ENCODE peak calls at places on chromosomes 3 and 15, in seven cellular contexts. N is HCT116, K is GM12878, C is HepG2, X is SK-N-SH, S is H1, M is K562. F is an unnamed sample.

GRCh38 chr15:43775411-43775965 is 1.3 kb downstream of the ELL3 start:
- DNase-seq in N (peak), K (no peak), C (peak), X (peak), S (peak), M (no peak), F (peak)

GRCh38 chr15:96327155-96327741 is 3.3 kb upstream of the NR2F2 start:
- DNase-seq in N (peak), K (peak), C (peak), X (peak), S (no peak), M (peak), F (no peak)

GRCh38 chr3:15983693-15984092 is 185.9 kb upstream of the ANKRD28 start:
- DNase-seq in N (no peak), K (no peak), C (no peak), X (no peak), S (no peak), M (no peak), F (no peak)

GRCh38 chr3:22245817-22246583 is 495.0 kb upstream of the ZNF385D start:
- DNase-seq in N (no peak), K (no peak), C (no peak), X (no peak), S (no peak), M (no peak), F (no peak)

GRCh38 chr3:132444333-132444732 is 27.0 kb downstream of the DNAJC13 start:
- DNase-seq in N (no peak), K (no peak), C (no peak), X (no peak), S (no peak), M (no peak), F (no peak)

GRCh38 chr15:72239652-72240051 is 8.7 kb upstream of the PKM start:
- DNase-seq in N (no peak), K (no peak), C (no peak), X (no peak), S (no peak), M (no peak), F (no peak)

GRCh38 chr15:51642696-51643095 is 20.1 kb upstream of the DMXL2 start:
- DNase-seq in N (no peak), K (no peak), C (no peak), X (no peak), S (no peak), M (no peak), F (no peak)

GRCh38 chr3:180680097-180680430 is 775 bp upstream of the CCDC39 start:
- DNase-seq in N (no peak), K (no peak), C (no peak), X (peak), S (no peak), M (no peak), F (peak)

GRCh38 chr3:184658223-184658860 is 53.5 kb downstream of the MAGEF1 start:
- DNase-seq in N (no peak), K (no peak), C (no peak), X (no peak), S (no peak), M (no peak), F (no peak)

GRCh38 chr3:86785381-86785780 is 205.6 kb downstream of the VGLL3 start:
- DNase-seq in N (no peak), K (no peak), C (no peak), X (no peak), S (no peak), M (no peak), F (no peak)

GRCh38 chr3:179825527-179826246 is 172.8 kb downstream of the USP13 start:
- DNase-seq in N (no peak), K (no peak), C (no peak), X (peak), S (no peak), M (no peak), F (no peak)

GRCh38 chr15:69300129-69300588 is 1.4 kb downstream of the PAQR5 start:
- DNase-seq in N (no peak), K (no peak), C (no peak), X (no peak), S (no peak), M (no peak), F (no peak)

GRCh38 chr3:45064512-45065372 is 38.6 kb downstream of the CLEC3B start:
- DNase-seq in N (peak), K (no peak), C (no peak), X (no peak), S (no peak), M (peak), F (no peak)

GRCh38 chr15:60363024-60363674 is 34.6 kb downstream of the ANXA2 start:
- DNase-seq in N (no peak), K (no peak), C (no peak), X (peak), S (no peak), M (no peak), F (no peak)

GRCh38 chr3:8891774-8892173 is 71.5 kb downstream of the RAD18 start:
- DNase-seq in N (no peak), K (no peak), C (no peak), X (no peak), S (no peak), M (no peak), F (no peak)

DNA sequence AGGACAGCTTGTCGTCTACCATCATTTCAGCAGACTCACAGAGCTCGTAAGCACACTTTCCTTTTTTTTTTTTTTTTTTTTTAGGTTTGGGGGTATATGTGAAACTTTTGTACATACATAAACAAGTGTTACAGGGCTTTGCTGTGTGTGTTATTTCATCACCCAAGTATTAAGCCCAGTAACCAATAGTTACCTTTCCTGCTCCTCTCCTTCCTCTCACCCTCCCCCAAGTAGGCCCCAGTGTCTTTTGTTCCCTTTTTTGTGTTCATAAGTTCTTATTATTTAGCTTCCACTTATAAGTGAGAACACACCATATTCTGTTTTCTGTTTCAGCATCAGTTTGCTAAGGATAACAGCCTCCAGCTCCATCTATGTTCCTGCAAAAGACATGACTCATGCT is 746.8 kb downstream of the GRM7 start:
- DNase-seq in N (no peak), K (no peak), C (no peak), X (no peak), S (no peak), M (no peak), F (no peak)
- TF ChIP-seq POLR2AphosphoS5 in N (no peak), K (no peak), C (no peak), X (no peak), S (no peak), M (no peak), F (no peak)

DNA sequence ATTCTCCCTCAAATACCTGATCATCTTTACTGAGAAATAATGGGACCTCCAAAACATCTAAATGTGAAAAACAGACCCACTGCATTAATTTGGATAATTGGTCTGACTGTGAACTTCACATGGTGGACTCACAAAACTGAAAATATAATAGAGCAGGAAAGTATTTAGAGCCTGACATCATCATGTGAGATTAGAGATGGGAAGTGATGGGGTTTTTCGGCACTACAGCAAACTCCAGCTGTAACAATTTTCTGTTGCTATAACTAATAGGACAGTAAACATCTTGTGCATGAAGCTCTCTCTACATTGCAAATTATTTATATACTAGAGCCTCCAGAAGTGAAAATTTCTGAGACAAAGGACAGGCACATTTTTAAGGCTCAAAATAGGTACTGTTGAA is 32.2 kb downstream of the VEPH1 start:
- DNase-seq in N (no peak), K (no peak), C (no peak), X (no peak), S (no peak), M (no peak), F (no peak)
- TF ChIP-seq SIN3A in N (no peak), K (no peak), C (no peak), X (no peak), S (no peak), M (no peak), F (no peak)

DNA sequence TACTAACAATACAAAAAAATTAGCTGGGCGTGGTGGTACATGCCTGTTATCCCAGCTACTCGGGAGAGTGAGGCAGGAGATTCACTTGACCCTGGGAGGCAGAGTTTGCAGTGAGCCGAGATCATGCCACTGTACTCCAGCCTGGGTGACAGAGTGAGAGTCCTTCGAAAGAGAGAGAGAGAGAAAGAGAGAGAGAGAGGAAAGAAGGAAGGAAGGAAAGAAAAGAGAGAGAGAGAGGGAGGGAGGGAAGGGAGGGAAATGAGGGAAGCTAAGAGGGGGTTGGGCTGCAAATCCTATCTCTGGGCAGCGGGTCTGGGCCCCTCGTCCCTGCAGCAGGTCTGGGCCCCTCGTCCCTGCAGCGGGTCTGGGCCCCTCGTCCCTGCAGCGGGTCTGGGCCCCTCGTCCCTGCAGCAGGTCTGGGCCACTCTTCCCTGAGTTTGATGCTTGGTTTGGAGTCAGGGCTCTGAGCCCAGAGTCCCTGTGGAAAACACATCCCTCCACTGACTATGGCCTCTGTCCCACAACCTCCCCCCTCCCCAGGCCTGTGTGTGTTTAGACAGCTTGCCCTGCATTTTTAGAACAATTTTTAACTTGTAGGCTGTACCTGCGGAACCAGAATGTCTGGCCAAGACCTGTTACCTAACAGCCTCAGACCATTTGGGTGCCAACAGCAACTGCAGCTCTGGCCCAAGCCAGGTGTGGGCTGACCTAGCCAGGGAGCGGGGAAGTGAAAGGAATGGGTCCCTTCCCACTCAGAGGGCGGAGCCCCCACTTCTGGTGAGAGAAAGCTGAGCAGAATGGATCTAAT is 60.2 kb upstream of the TFRC start:
- DNase-seq in N (no peak), K (no peak), C (no peak), X (no peak), S (no peak), M (peak), F (no peak)
- TF ChIP-seq POLR2AphosphoS5 in N (no peak), K (no peak), C (no peak), X (no peak), S (no peak), M (no peak), F (no peak)

GRCh38 chr15:65632780-65633384 is 11.1 kb downstream of the SLC24A1 start:
- DNase-seq in N (no peak), K (no peak), C (no peak), X (no peak), S (no peak), M (no peak), F (no peak)

GRCh38 chr15:65633752-65634151 is 12.0 kb downstream of the SLC24A1 start:
- DNase-seq in N (no peak), K (no peak), C (no peak), X (no peak), S (no peak), M (no peak), F (no peak)

GRCh38 chr15:65629548-65629947 is 7.8 kb downstream of the SLC24A1 start:
- DNase-seq in N (no peak), K (no peak), C (peak), X (no peak), S (no peak), M (no peak), F (no peak)

GRCh38 chr15:65631503-65631902 is 9.8 kb downstream of the SLC24A1 start:
- DNase-seq in N (no peak), K (peak), C (no peak), X (no peak), S (no peak), M (no peak), F (no peak)

GRCh38 chr15:65630760-65631159 is 9.0 kb downstream of the SLC24A1 start:
- DNase-seq in N (no peak), K (no peak), C (no peak), X (no peak), S (no peak), M (no peak), F (no peak)
- TF ChIP-seq SIN3A in N (no peak), K (no peak), C (no peak), X (no peak), S (no peak), M (no peak), F (no peak)

DNA sequence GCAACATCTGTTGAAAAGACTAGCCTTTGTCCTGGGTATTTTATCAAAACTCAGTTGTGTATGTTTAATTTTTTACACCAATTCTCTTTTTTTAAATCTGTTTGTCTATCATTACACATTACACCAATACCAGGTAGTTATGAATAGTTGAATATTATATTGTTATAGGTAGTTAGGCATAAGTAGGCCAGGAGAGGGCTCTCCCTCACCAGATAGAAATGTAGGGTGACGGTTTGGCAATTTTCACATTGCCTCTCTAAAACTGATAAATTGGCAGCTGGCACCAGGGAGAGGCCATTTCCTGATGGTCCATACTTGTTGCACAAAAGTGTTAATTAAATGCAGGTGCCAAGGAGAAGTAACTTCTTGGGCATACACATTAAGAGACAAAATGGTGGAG is 483.1 kb upstream of the EPHA6 start:
- DNase-seq in N (no peak), K (no peak), C (no peak), X (no peak), S (no peak), M (no peak), F (no peak)
- TF ChIP-seq POLR2AphosphoS5 in N (no peak), K (no peak), C (no peak), X (no peak), S (no peak), M (no peak), F (no peak)

F was measured in Panc1.